ENCODE peak calls at places on chromosome 1, in seven cellular contexts. C is T47D, R is EH, J is T-helper 9 cell, K is T-cell, G is GM23248, I is brain microvascular endothelial cell. W is an unnamed sample.

GRCh38 chr1:5423109-5423508 is 569.1 kb downstream of the NPHP4 start:
- DNase-seq in C (no peak), R (no peak), J (peak; percentile 19), K (peak; percentile 25), G (no peak), I (no peak), W (no peak)

GRCh38 chr1:156489166-156489934 is 11.2 kb downstream of the MEF2D start:
- DNase-seq in C (no peak), R (peak; percentile 58), J (peak; percentile 27), K (peak; percentile 36), G (peak; percentile 51), I (no peak), W (no peak)

GRCh38 chr1:215082532-215083407 is at the start of gene KCNK2:
- DNase-seq in C (peak; percentile 68), R (peak; percentile 50), J (no peak), K (no peak), G (peak; percentile 78), I (no peak), W (peak; percentile 14)

GRCh38 chr1:176201568-176201967 is 5.5 kb downstream of the COP1 start:
- DNase-seq in C (no peak), R (no peak), J (no peak), K (no peak), G (no peak), I (no peak), W (no peak)

GRCh38 chr1:185789846-185790735 is 55.9 kb downstream of the HMCN1 start:
- DNase-seq in C (peak; percentile 24), R (peak; percentile 68), J (no peak), K (no peak), G (peak; percentile 36), I (peak; percentile 65), W (no peak)

GRCh38 chr1:115076384-115076906 is 12.9 kb downstream of the TSPAN2 start:
- DNase-seq in C (no peak), R (peak; percentile 30), J (no peak), K (no peak), G (peak; percentile 73), I (no peak), W (peak; percentile 20)

GRCh38 chr1:159084867-159085266 is 8.3 kb upstream of the AIM2 start:
- DNase-seq in C (no peak), R (no peak), J (no peak), K (no peak), G (no peak), I (no peak), W (peak; percentile 7)

GRCh38 chr1:201302168-201302896 is 19.0 kb downstream of the PKP1 start:
- DNase-seq in C (no peak), R (no peak), J (no peak), K (no peak), G (peak; percentile 51), I (no peak), W (no peak)

GRCh38 chr1:58720680-58721079 is 20.8 kb upstream of the MYSM1 start:
- DNase-seq in C (no peak), R (peak; percentile 27), J (no peak), K (no peak), G (peak; percentile 81), I (peak; percentile 29), W (no peak)

GRCh38 chr1:151534662-151535278 is 5.3 kb upstream of the TUFT1 start:
- DNase-seq in C (peak; percentile 83), R (peak; percentile 77), J (peak; percentile 75), K (peak; percentile 69), G (peak; percentile 81), I (peak; percentile 75), W (peak; percentile 88)

GRCh38 chr1:202086579-202087350 is 36.0 kb upstream of the GPR37L1 start:
- DNase-seq in C (peak; percentile 89), R (no peak), J (no peak), K (no peak), G (no peak), I (no peak), W (no peak)

GRCh38 chr1:53025034-53025777 is 36.8 kb upstream of the PODN start:
- DNase-seq in C (no peak), R (peak; percentile 87), J (no peak), K (no peak), G (peak; percentile 88), I (peak; percentile 55), W (peak; percentile 86)

GRCh38 chr1:85857991-85858390 is 149.8 kb upstream of the ZNHIT6 start:
- DNase-seq in C (no peak), R (no peak), J (no peak), K (no peak), G (no peak), I (no peak), W (no peak)

GRCh38 chr1:245587435-245588105 is 432.8 kb downstream of the KIF26B start:
- DNase-seq in C (no peak), R (no peak), J (no peak), K (no peak), G (no peak), I (no peak), W (no peak)

GRCh38 chr1:154945160-154945961 is 8.8 kb upstream of the PMVK start:
- DNase-seq in C (no peak), R (no peak), J (no peak), K (no peak), G (no peak), I (no peak), W (no peak)

GRCh38 chr1:214566158-214567104 is 15.0 kb upstream of the PTPN14 start:
- DNase-seq in C (no peak), R (peak; percentile 85), J (no peak), K (no peak), G (peak; percentile 97), I (peak; percentile 84), W (no peak)

GRCh38 chr1:204992499-204992898 is 50.5 kb upstream of the CNTN2 start:
- DNase-seq in C (no peak), R (no peak), J (no peak), K (peak; percentile 11), G (no peak), I (no peak), W (no peak)